ENCODE peak calls at places on chromosomes 13 and 19, in eight cellular contexts. R is omental fat pad, I is iris pigment epithelial cell, E is endothelial cell, Z is neural crest cell, K is activated gamma-delta T cell treated with Interleukin-2 at 50 U/mL for 16 hours, O is NCI-H446 treated with DMSO at 0.1 percent for 48 hours, C is Caco-2. M is an unnamed sample.

GRCh38 chr13:21399741-21400140 is 59.4 kb downstream of the ZDHHC20 start:
- DNase-seq in R (no peak), I (peak), E (no peak), Z (no peak), K (no peak), O (no peak), C (no peak), M (no peak)

GRCh38 chr13:71454509-71454908 is 412.5 kb downstream of the DACH1 start:
- DNase-seq in R (no peak), I (no peak), E (no peak), Z (no peak), K (no peak), O (no peak), C (no peak), M (no peak)

GRCh38 chr19:28396259-28396940 is 816.6 kb downstream of the UQCRFS1 start:
- DNase-seq in R (no peak), I (no peak), E (no peak), Z (no peak), K (no peak), O (no peak), C (no peak), M (no peak)

GRCh38 chr13:51797664-51798488 is 6.1 kb downstream of the DHRS12 start:
- DNase-seq in R (no peak), I (peak), E (peak), Z (no peak), K (peak), O (peak), C (peak), M (peak)

GRCh38 chr13:111469916-111470506 is 149.6 kb downstream of the TEX29 start:
- DNase-seq in R (no peak), I (no peak), E (no peak), Z (no peak), K (no peak), O (no peak), C (no peak), M (no peak)

GRCh38 chr13:109383683-109384082 is 402.7 kb downstream of the IRS2 start:
- DNase-seq in R (no peak), I (peak), E (no peak), Z (no peak), K (no peak), O (no peak), C (no peak), M (no peak)

GRCh38 chr13:104953588-104953987 is 1581.9 kb downstream of the EFNB2 start:
- DNase-seq in R (no peak), I (peak), E (no peak), Z (no peak), K (no peak), O (no peak), C (no peak), M (no peak)

GRCh38 chr19:17548145-17548544 is 7.3 kb upstream of the COLGALT1 start:
- DNase-seq in R (no peak), I (no peak), E (no peak), Z (no peak), K (no peak), O (no peak), C (no peak), M (no peak)

GRCh38 chr13:112205990-112206389 is 139.0 kb downstream of the SOX1 start:
- DNase-seq in R (no peak), I (no peak), E (no peak), Z (no peak), K (no peak), O (no peak), C (no peak), M (no peak)

GRCh38 chr19:14433454-14434156 is 499 bp downstream of the PKN1 start:
- DNase-seq in R (no peak), I (no peak), E (no peak), Z (no peak), K (peak), O (no peak), C (no peak), M (no peak)

GRCh38 chr13:91308299-91308698 is 39.2 kb upstream of the MIR17HG start:
- DNase-seq in R (no peak), I (no peak), E (no peak), Z (no peak), K (no peak), O (no peak), C (no peak), M (no peak)

GRCh38 chr13:24747248-24748151 is 16.5 kb upstream of the RNF17 start:
- DNase-seq in R (no peak), I (peak), E (peak), Z (no peak), K (no peak), O (no peak), C (no peak), M (peak)

GRCh38 chr13:98345103-98345899 is 168.2 kb upstream of the RNF113B start:
- DNase-seq in R (no peak), I (no peak), E (no peak), Z (no peak), K (no peak), O (no peak), C (no peak), M (no peak)

GRCh38 chr13:113959198-113959597 is 14.7 kb downstream of the C13orf46 start:
- DNase-seq in R (no peak), I (no peak), E (no peak), Z (no peak), K (no peak), O (no peak), C (no peak), M (no peak)

GRCh38 chr19:18896421-18896841 is 473 bp upstream of the CERS1 start:
- DNase-seq in R (no peak), I (no peak), E (no peak), Z (no peak), K (no peak), O (no peak), C (no peak), M (no peak)

GRCh38 chr13:26011996-26012688 is 39.7 kb downstream of the SHISA2 start:
- DNase-seq in R (no peak), I (no peak), E (no peak), Z (no peak), K (peak), O (no peak), C (no peak), M (peak)

GRCh38 chr13:24279706-24280105 is 29.7 kb upstream of the C1QTNF9 start:
- DNase-seq in R (no peak), I (peak), E (no peak), Z (no peak), K (no peak), O (no peak), C (no peak), M (no peak)